ENCODE peak calls at places on chromosomes 7 and 10, in six cellular contexts. E is effector CD4-positive, alpha-beta T cell; W is NCI-H1694 treated with DMSO at 0.1 percent for 48 hours; K is Right ventricle myocardium inferior; R is hypothalamus; X is NCI-H226. A is an unnamed sample.
A peak's percentile ranks its signal among the peaks of the same experiment; 100 is the strongest.

GRCh38 chr10:108956149-108956548 is 967.2 kb downstream of the XPNPEP1 start:
- DNase-seq in E (no peak), W (no peak), K (no peak), R (no peak), X (no peak), A (no peak)

GRCh38 chr10:101559596-101560292 is 28.3 kb downstream of the POLL start:
- DNase-seq in E (no peak), W (no peak), K (no peak), R (no peak), X (no peak), A (no peak)

GRCh38 chr7:7292608-7293007 is 110.3 kb downstream of the C1GALT1 start:
- DNase-seq in E (no peak), W (no peak), K (no peak), R (no peak), X (no peak), A (no peak)

GRCh38 chr10:97328646-97329453 is 5.7 kb downstream of the FRAT2 start:
- DNase-seq in E (no peak), W (no peak), K (no peak), R (no peak), X (no peak), A (peak; percentile 49)

GRCh38 chr7:128353189-128353588 is 8.3 kb downstream of the PRRT4 start:
- DNase-seq in E (no peak), W (no peak), K (no peak), R (no peak), X (no peak), A (no peak)

GRCh38 chr7:16881809-16882208 is at the start of gene AGR3:
- DNase-seq in E (no peak), W (no peak), K (no peak), R (no peak), X (no peak), A (no peak)

GRCh38 chr7:1542841-1543747 is 12.6 kb downstream of the MAFK start:
- DNase-seq in E (no peak), W (no peak), K (no peak), R (no peak), X (no peak), A (no peak)

GRCh38 chr7:142438235-142438922 is 180.5 kb upstream of the PRSS58 start:
- DNase-seq in E (peak; percentile 15), W (no peak), K (no peak), R (peak; percentile 12), X (no peak), A (peak; percentile 64)

GRCh38 chr7:90239050-90239449 is 5.9 kb upstream of the CFAP69 start:
- DNase-seq in E (no peak), W (no peak), K (no peak), R (no peak), X (no peak), A (no peak)

GRCh38 chr10:29355436-29355991 is 66.6 kb downstream of the LYZL1 start:
- DNase-seq in E (no peak), W (no peak), K (no peak), R (no peak), X (no peak), A (no peak)

GRCh38 chr10:32988604-32989003 is 30.6 kb upstream of the ITGB1 start:
- DNase-seq in E (no peak), W (no peak), K (no peak), R (no peak), X (no peak), A (no peak)

GRCh38 chr7:52017802-52018679 is 701.4 kb upstream of the COBL start:
- DNase-seq in E (no peak), W (peak; percentile 0), K (no peak), R (peak; percentile 3), X (no peak), A (no peak)

GRCh38 chr10:121498071-121498470 is 100.2 kb downstream of the FGFR2 start:
- DNase-seq in E (no peak), W (no peak), K (no peak), R (no peak), X (no peak), A (no peak)

GRCh38 chr10:1706711-1707110 is 30.6 kb downstream of the ADARB2 start:
- DNase-seq in E (no peak), W (no peak), K (no peak), R (no peak), X (no peak), A (no peak)

GRCh38 chr10:12974123-12974844 is 27.2 kb downstream of the CCDC3 start:
- DNase-seq in E (no peak), W (no peak), K (no peak), R (no peak), X (no peak), A (no peak)

GRCh38 chr7:157496426-157497275 is 159.8 kb downstream of the DNAJB6 start:
- DNase-seq in E (no peak), W (no peak), K (no peak), R (no peak), X (no peak), A (no peak)

GRCh38 chr10:95567903-95568630 is 6.9 kb upstream of the SORBS1 start:
- DNase-seq in E (no peak), W (no peak), K (no peak), R (no peak), X (peak; percentile 15), A (no peak)

GRCh38 chr10:93999401-93999851 is 5.7 kb downstream of the PLCE1 start:
- DNase-seq in E (no peak), W (no peak), K (peak; percentile 68), R (no peak), X (peak; percentile 69), A (peak; percentile 63)

GRCh38 chr10:119658274-119658673 is 7.1 kb downstream of the BAG3 start:
- DNase-seq in E (no peak), W (no peak), K (peak; percentile 91), R (peak; percentile 73), X (peak; percentile 77), A (peak; percentile 94)

GRCh38 chr7:105477908-105478307 is 44.2 kb downstream of the PUS7 start:
- DNase-seq in E (no peak), W (no peak), K (no peak), R (no peak), X (no peak), A (no peak)

GRCh38 chr10:97888641-97889262 is 39.1 kb downstream of the GOLGA7B start:
- DNase-seq in E (no peak), W (peak; percentile 71), K (no peak), R (no peak), X (peak; percentile 69), A (peak; percentile 7)

A was measured in IMR-90.